ENCODE peak calls at places on chromosomes 13 and 19, in eight cellular contexts. One of them, this sample, is unnamed.

GRCh38 chr13:105848494-105848893 is 687.0 kb downstream of the EFNB2 start:
- DNase-seq in CD8-positive, alpha-beta T cell: no peak
- DNase-seq in HFFc6: no peak
- DNase-seq in PC-9: no peak
- DNase-seq in AG04449: no peak
- DNase-seq in tibial artery: no peak
- DNase-seq in RWPE1: peak
- DNase-seq in GM20000: no peak
- DNase-seq in this sample: no peak

GRCh38 chr13:86810385-86810784 is 860.8 kb upstream of the SLITRK5 start:
- DNase-seq in tibial artery: no peak
- DNase-seq in PC-9: no peak
- DNase-seq in HFFc6: no peak
- DNase-seq in AG04449: no peak
- DNase-seq in CD8-positive, alpha-beta T cell: no peak
- DNase-seq in GM20000: no peak
- DNase-seq in RWPE1: no peak
- DNase-seq in this sample: no peak

GRCh38 chr19:56146904-56147303 is 5.8 kb downstream of the ZNF444 start:
- DNase-seq in CD8-positive, alpha-beta T cell: no peak
- DNase-seq in HFFc6: no peak
- DNase-seq in AG04449: no peak
- DNase-seq in PC-9: no peak
- DNase-seq in RWPE1: no peak
- DNase-seq in tibial artery: no peak
- DNase-seq in GM20000: no peak
- DNase-seq in this sample: no peak

GRCh38 chr19:3366761-3367571 is 583 bp downstream of the NFIC start:
- DNase-seq in AG04449: no peak
- DNase-seq in HFFc6: no peak
- DNase-seq in PC-9: no peak
- DNase-seq in RWPE1: no peak
- DNase-seq in GM20000: peak
- DNase-seq in tibial artery: peak
- DNase-seq in CD8-positive, alpha-beta T cell: no peak
- DNase-seq in this sample: peak

GRCh38 chr13:35817642-35818576 is 313.3 kb downstream of the DCLK1 start:
- DNase-seq in tibial artery: no peak
- DNase-seq in PC-9: no peak
- DNase-seq in AG04449: no peak
- DNase-seq in HFFc6: no peak
- DNase-seq in GM20000: no peak
- DNase-seq in RWPE1: no peak
- DNase-seq in CD8-positive, alpha-beta T cell: no peak
- DNase-seq in this sample: no peak

GRCh38 chr19:18715416-18715815 is 31.9 kb downstream of the CRTC1 start:
- DNase-seq in HFFc6: no peak
- DNase-seq in GM20000: no peak
- DNase-seq in tibial artery: no peak
- DNase-seq in RWPE1: no peak
- DNase-seq in PC-9: no peak
- DNase-seq in AG04449: no peak
- DNase-seq in CD8-positive, alpha-beta T cell: no peak
- DNase-seq in this sample: no peak

GRCh38 chr19:31135841-31136240 is 213.4 kb downstream of the TSHZ3 start:
- DNase-seq in GM20000: no peak
- DNase-seq in PC-9: no peak
- DNase-seq in HFFc6: peak
- DNase-seq in RWPE1: no peak
- DNase-seq in CD8-positive, alpha-beta T cell: no peak
- DNase-seq in AG04449: no peak
- DNase-seq in tibial artery: no peak
- DNase-seq in this sample: no peak

GRCh38 chr13:114019367-114019766 is 45.5 kb upstream of the C13orf46 start:
- DNase-seq in RWPE1: peak
- DNase-seq in AG04449: no peak
- DNase-seq in HFFc6: no peak
- DNase-seq in tibial artery: no peak
- DNase-seq in PC-9: no peak
- DNase-seq in GM20000: no peak
- DNase-seq in CD8-positive, alpha-beta T cell: peak
- DNase-seq in this sample: no peak

GRCh38 chr19:8194528-8195275 is 14.5 kb upstream of the CERS4 start:
- DNase-seq in CD8-positive, alpha-beta T cell: peak
- DNase-seq in GM20000: no peak
- DNase-seq in PC-9: no peak
- DNase-seq in AG04449: no peak
- DNase-seq in HFFc6: no peak
- DNase-seq in tibial artery: no peak
- DNase-seq in RWPE1: no peak
- DNase-seq in this sample: peak

GRCh38 chr19:17243854-17244617 is 1.7 kb downstream of the NR2F6 start:
- DNase-seq in CD8-positive, alpha-beta T cell: no peak
- DNase-seq in HFFc6: peak
- DNase-seq in AG04449: no peak
- DNase-seq in GM20000: no peak
- DNase-seq in RWPE1: peak
- DNase-seq in PC-9: peak
- DNase-seq in tibial artery: peak
- DNase-seq in this sample: no peak

GRCh38 chr19:55591555-55591954 is 7.8 kb downstream of the FIZ1 start:
- DNase-seq in tibial artery: no peak
- DNase-seq in CD8-positive, alpha-beta T cell: no peak
- DNase-seq in HFFc6: no peak
- DNase-seq in GM20000: no peak
- DNase-seq in AG04449: no peak
- DNase-seq in RWPE1: no peak
- DNase-seq in PC-9: no peak
- DNase-seq in this sample: no peak

GRCh38 chr13:39596685-39597084 is 6.3 kb downstream of the LHFPL6 start:
- DNase-seq in GM20000: no peak
- DNase-seq in RWPE1: no peak
- DNase-seq in HFFc6: no peak
- DNase-seq in tibial artery: no peak
- DNase-seq in PC-9: no peak
- DNase-seq in AG04449: no peak
- DNase-seq in CD8-positive, alpha-beta T cell: no peak
- DNase-seq in this sample: no peak

GRCh38 chr13:21871919-21872318 is 201.0 kb downstream of the FGF9 start:
- DNase-seq in tibial artery: no peak
- DNase-seq in RWPE1: no peak
- DNase-seq in AG04449: no peak
- DNase-seq in CD8-positive, alpha-beta T cell: no peak
- DNase-seq in GM20000: no peak
- DNase-seq in HFFc6: no peak
- DNase-seq in PC-9: no peak
- DNase-seq in this sample: no peak

GRCh38 chr19:5507056-5507624 is 51.9 kb downstream of the ZNRF4 start:
- DNase-seq in RWPE1: no peak
- DNase-seq in tibial artery: no peak
- DNase-seq in AG04449: no peak
- DNase-seq in PC-9: no peak
- DNase-seq in CD8-positive, alpha-beta T cell: no peak
- DNase-seq in HFFc6: no peak
- DNase-seq in GM20000: no peak
- DNase-seq in this sample: no peak

GRCh38 chr19:5498817-5499535 is 43.8 kb downstream of the ZNRF4 start:
- DNase-seq in GM20000: no peak
- DNase-seq in AG04449: no peak
- DNase-seq in PC-9: no peak
- DNase-seq in CD8-positive, alpha-beta T cell: no peak
- DNase-seq in HFFc6: no peak
- DNase-seq in tibial artery: no peak
- DNase-seq in RWPE1: no peak
- DNase-seq in this sample: no peak

GRCh38 chr19:5501907-5502306 is 46.7 kb downstream of the ZNRF4 start:
- DNase-seq in CD8-positive, alpha-beta T cell: no peak
- DNase-seq in RWPE1: no peak
- DNase-seq in tibial artery: no peak
- DNase-seq in PC-9: no peak
- DNase-seq in HFFc6: no peak
- DNase-seq in AG04449: no peak
- DNase-seq in GM20000: no peak
- DNase-seq in this sample: no peak

GRCh38 chr19:5504115-5504514 is 48.9 kb downstream of the ZNRF4 start:
- DNase-seq in HFFc6: no peak
- DNase-seq in PC-9: no peak
- DNase-seq in AG04449: no peak
- DNase-seq in RWPE1: no peak
- DNase-seq in CD8-positive, alpha-beta T cell: no peak
- DNase-seq in tibial artery: no peak
- DNase-seq in GM20000: no peak
- DNase-seq in this sample: no peak

GRCh38 chr19:5503598-5503997 is 48.4 kb downstream of the ZNRF4 start:
- DNase-seq in tibial artery: no peak
- DNase-seq in HFFc6: no peak
- DNase-seq in RWPE1: no peak
- DNase-seq in AG04449: no peak
- DNase-seq in GM20000: no peak
- DNase-seq in PC-9: no peak
- DNase-seq in CD8-positive, alpha-beta T cell: no peak
- DNase-seq in this sample: no peak
- TF ChIP-seq CTCF in tibial artery: no peak
- TF ChIP-seq CTCF in HFFc6: peak
- TF ChIP-seq CTCF in RWPE1: no peak
- TF ChIP-seq CTCF in AG04449: no peak
- TF ChIP-seq CTCF in GM20000: no peak
- TF ChIP-seq CTCF in PC-9: no peak
- TF ChIP-seq CTCF in CD8-positive, alpha-beta T cell: no peak
- TF ChIP-seq CTCF in this sample: peak

DNA sequence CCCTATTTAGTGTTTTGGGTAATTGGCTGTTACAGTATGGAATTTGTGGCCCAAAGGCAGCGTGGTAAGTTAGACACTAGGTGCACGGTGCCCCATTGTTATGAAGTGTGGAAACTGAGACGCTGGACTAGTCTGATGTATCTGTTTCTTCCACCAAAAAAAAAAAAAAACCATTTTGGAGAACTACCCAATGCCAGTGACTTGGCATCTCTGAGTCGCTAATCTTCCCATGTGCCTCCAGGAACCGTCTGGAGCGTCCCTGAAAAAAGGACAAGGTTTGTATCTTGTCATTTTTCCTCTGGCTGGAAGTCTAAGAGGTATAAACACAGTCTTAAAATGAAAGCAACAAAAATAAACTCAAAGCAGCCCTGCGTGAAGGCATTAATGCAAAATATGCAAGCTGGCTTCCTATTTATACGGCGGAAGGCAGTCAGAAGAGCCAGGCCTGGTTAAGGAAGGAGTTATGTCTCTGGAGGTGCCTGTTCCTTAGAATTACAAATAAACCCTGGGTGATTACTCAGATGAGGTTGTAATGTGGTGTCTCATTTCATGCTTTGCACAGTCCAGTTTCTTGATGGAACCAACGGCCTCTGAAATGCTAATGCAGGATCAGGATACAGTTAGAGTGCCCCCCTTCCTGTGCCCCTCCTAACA is 20.2 kb downstream of the ACTN4 start:
- DNase-seq in tibial artery: no peak
- DNase-seq in RWPE1: no peak
- DNase-seq in PC-9: no peak
- DNase-seq in AG04449: no peak
- DNase-seq in HFFc6: peak
- DNase-seq in GM20000: no peak
- DNase-seq in CD8-positive, alpha-beta T cell: no peak
- DNase-seq in this sample: no peak
- TF ChIP-seq CTCF in tibial artery: no peak
- TF ChIP-seq CTCF in RWPE1: no peak
- TF ChIP-seq CTCF in PC-9: no peak
- TF ChIP-seq CTCF in AG04449: no peak
- TF ChIP-seq CTCF in HFFc6: no peak
- TF ChIP-seq CTCF in GM20000: no peak
- TF ChIP-seq CTCF in CD8-positive, alpha-beta T cell: no peak
- TF ChIP-seq CTCF in this sample: no peak

GRCh38 chr13:48728876-48729275 is 75.1 kb downstream of the CYSLTR2 start:
- DNase-seq in tibial artery: no peak
- DNase-seq in GM20000: no peak
- DNase-seq in RWPE1: no peak
- DNase-seq in HFFc6: no peak
- DNase-seq in PC-9: no peak
- DNase-seq in CD8-positive, alpha-beta T cell: no peak
- DNase-seq in AG04449: no peak
- DNase-seq in this sample: no peak

GRCh38 chr13:48730971-48731658 is 77.4 kb downstream of the CYSLTR2 start:
- DNase-seq in RWPE1: peak
- DNase-seq in PC-9: no peak
- DNase-seq in CD8-positive, alpha-beta T cell: no peak
- DNase-seq in GM20000: no peak
- DNase-seq in HFFc6: no peak
- DNase-seq in AG04449: no peak
- DNase-seq in tibial artery: no peak
- DNase-seq in this sample: no peak

GRCh38 chr13:48728226-48728625 is 74.5 kb downstream of the CYSLTR2 start:
- DNase-seq in HFFc6: no peak
- DNase-seq in tibial artery: no peak
- DNase-seq in PC-9: no peak
- DNase-seq in AG04449: no peak
- DNase-seq in RWPE1: no peak
- DNase-seq in CD8-positive, alpha-beta T cell: no peak
- DNase-seq in GM20000: no peak
- DNase-seq in this sample: no peak

GRCh38 chr13:48733739-48734329 is 80.1 kb downstream of the CYSLTR2 start:
- DNase-seq in PC-9: no peak
- DNase-seq in AG04449: no peak
- DNase-seq in CD8-positive, alpha-beta T cell: no peak
- DNase-seq in HFFc6: no peak
- DNase-seq in GM20000: no peak
- DNase-seq in RWPE1: no peak
- DNase-seq in tibial artery: no peak
- DNase-seq in this sample: no peak

GRCh38 chr13:48731957-48732569 is 78.3 kb downstream of the CYSLTR2 start:
- DNase-seq in GM20000: peak
- DNase-seq in RWPE1: no peak
- DNase-seq in CD8-positive, alpha-beta T cell: peak
- DNase-seq in HFFc6: no peak
- DNase-seq in tibial artery: no peak
- DNase-seq in PC-9: no peak
- DNase-seq in AG04449: no peak
- DNase-seq in this sample: peak
- TF ChIP-seq CTCF in GM20000: peak
- TF ChIP-seq CTCF in RWPE1: no peak
- TF ChIP-seq CTCF in CD8-positive, alpha-beta T cell: peak
- TF ChIP-seq CTCF in HFFc6: peak
- TF ChIP-seq CTCF in tibial artery: peak
- TF ChIP-seq CTCF in PC-9: peak
- TF ChIP-seq CTCF in AG04449: peak
- TF ChIP-seq CTCF in this sample: peak

GRCh38 chr13:100442095-100442832 is 146.3 kb downstream of the GGACT start:
- DNase-seq in RWPE1: no peak
- DNase-seq in PC-9: no peak
- DNase-seq in GM20000: no peak
- DNase-seq in AG04449: no peak
- DNase-seq in CD8-positive, alpha-beta T cell: no peak
- DNase-seq in tibial artery: no peak
- DNase-seq in HFFc6: no peak
- DNase-seq in this sample: no peak
- TF ChIP-seq CTCF in RWPE1: no peak
- TF ChIP-seq CTCF in PC-9: no peak
- TF ChIP-seq CTCF in GM20000: no peak
- TF ChIP-seq CTCF in AG04449: no peak
- TF ChIP-seq CTCF in CD8-positive, alpha-beta T cell: no peak
- TF ChIP-seq CTCF in tibial artery: no peak
- TF ChIP-seq CTCF in HFFc6: peak
- TF ChIP-seq CTCF in this sample: peak

GRCh38 chr19:49150106-49150943 is 4.9 kb downstream of the HRC start:
- DNase-seq in CD8-positive, alpha-beta T cell: peak
- DNase-seq in AG04449: no peak
- DNase-seq in RWPE1: peak
- DNase-seq in HFFc6: peak
- DNase-seq in PC-9: peak
- DNase-seq in tibial artery: peak
- DNase-seq in GM20000: peak
- DNase-seq in this sample: peak
- TF ChIP-seq CTCF in CD8-positive, alpha-beta T cell: no peak
- TF ChIP-seq CTCF in AG04449: no peak
- TF ChIP-seq CTCF in RWPE1: no peak
- TF ChIP-seq CTCF in HFFc6: no peak
- TF ChIP-seq CTCF in PC-9: no peak
- TF ChIP-seq CTCF in tibial artery: no peak
- TF ChIP-seq CTCF in GM20000: no peak
- TF ChIP-seq CTCF in this sample: no peak

This sample was measured in GM13977.